ENCODE peak calls at places on chromosome 3, in five cellular contexts. One of them, this sample, is unnamed. For H3K4me1, the result is how much of the 10 kb centered on the place peaks cover.

GRCh38 chr3:143601738-143602480 is 246.4 kb downstream of the SLC9A9 start:
- DNase-seq in upper lobe of left lung: peak
- DNase-seq in PC-3: peak
- DNase-seq in foreskin keratinocyte: peak
- DNase-seq in MM.1S: no peak
- DNase-seq in this sample: no peak

GRCh38 chr3:3461317-3461716 is 281.8 kb upstream of the CRBN start:
- DNase-seq in upper lobe of left lung: no peak
- DNase-seq in PC-3: no peak
- DNase-seq in foreskin keratinocyte: no peak
- DNase-seq in MM.1S: no peak
- DNase-seq in this sample: no peak

GRCh38 chr3:22988566-22988965 is 214.6 kb upstream of the UBE2E2 start:
- DNase-seq in upper lobe of left lung: peak
- DNase-seq in PC-3: no peak
- DNase-seq in foreskin keratinocyte: no peak
- DNase-seq in MM.1S: no peak
- DNase-seq in this sample: no peak

GRCh38 chr3:196341142-196341541 is 3.0 kb upstream of the TM4SF19 start:
- DNase-seq in upper lobe of left lung: no peak
- DNase-seq in PC-3: peak
- DNase-seq in foreskin keratinocyte: peak
- DNase-seq in MM.1S: no peak
- DNase-seq in this sample: no peak

GRCh38 chr3:1093216-1093615 is 392 bp downstream of the CNTN6 start:
- DNase-seq in upper lobe of left lung: no peak
- DNase-seq in PC-3: no peak
- DNase-seq in foreskin keratinocyte: no peak
- DNase-seq in MM.1S: no peak
- DNase-seq in this sample: no peak

GRCh38 chr3:190384241-190384863 is 3.6 kb upstream of the CLDN16 start:
- DNase-seq in upper lobe of left lung: peak
- DNase-seq in PC-3: peak
- DNase-seq in foreskin keratinocyte: peak
- DNase-seq in MM.1S: peak
- DNase-seq in this sample: no peak

GRCh38 chr3:87311309-87311708 is 34.9 kb upstream of the POU1F1 start:
- DNase-seq in upper lobe of left lung: no peak
- DNase-seq in PC-3: peak
- DNase-seq in foreskin keratinocyte: peak
- DNase-seq in MM.1S: no peak
- DNase-seq in this sample: no peak

GRCh38 chr3:134103470-134103869 is 73.7 kb upstream of the SLCO2A1 start:
- DNase-seq in upper lobe of left lung: no peak
- DNase-seq in PC-3: no peak
- DNase-seq in foreskin keratinocyte: no peak
- DNase-seq in MM.1S: no peak
- DNase-seq in this sample: no peak

GRCh38 chr3:123620338-123620737 is 35.5 kb upstream of the HACD2 start:
- DNase-seq in upper lobe of left lung: no peak
- DNase-seq in PC-3: peak
- DNase-seq in foreskin keratinocyte: peak
- DNase-seq in MM.1S: no peak
- DNase-seq in this sample: no peak

DNA sequence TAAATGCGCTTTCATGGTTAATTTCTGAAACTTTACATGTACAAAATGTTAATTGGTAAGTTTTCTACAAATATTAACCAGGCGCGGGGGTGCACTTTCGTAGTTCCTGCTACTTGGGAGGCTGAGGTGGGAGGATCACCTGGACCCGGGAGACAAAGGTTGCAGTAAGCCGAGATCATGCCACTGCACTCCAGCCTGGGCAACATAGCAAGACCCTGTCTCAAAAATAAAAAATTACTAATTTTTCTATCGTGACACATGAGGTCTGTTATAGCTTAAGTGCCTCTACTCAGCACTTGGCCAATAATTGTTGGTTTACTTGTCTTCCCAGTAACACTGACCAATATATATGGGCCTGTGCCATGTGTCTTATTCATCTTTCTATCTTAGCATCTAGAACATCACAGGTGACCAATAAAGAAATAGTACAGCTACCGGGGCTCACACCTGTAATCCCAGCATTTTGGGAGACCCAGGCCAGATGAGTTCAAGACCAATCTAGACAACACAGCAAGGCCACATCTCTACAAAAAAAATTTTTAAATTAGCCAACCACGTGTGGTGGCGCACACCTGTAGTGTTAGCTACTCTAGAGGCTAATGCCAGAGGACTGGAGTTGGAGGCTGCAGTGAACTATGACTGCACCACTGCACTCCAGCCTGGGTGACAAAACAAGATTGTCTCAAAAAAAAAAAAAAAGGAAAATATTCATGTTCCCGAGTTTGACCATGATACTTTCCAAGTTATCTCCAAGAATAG is 6.1 kb downstream of the MSL2 start:
- DNase-seq in upper lobe of left lung: no peak
- DNase-seq in PC-3: no peak
- DNase-seq in foreskin keratinocyte: no peak
- DNase-seq in MM.1S: no peak
- DNase-seq in this sample: no peak
- H3K4me1 ChIP-seq in upper lobe of left lung: half or more
- H3K4me1 ChIP-seq in PC-3: under half
- H3K4me1 ChIP-seq in foreskin keratinocyte: under half
- H3K4me1 ChIP-seq in MM.1S: under half
- H3K4me1 ChIP-seq in this sample: under half

DNA sequence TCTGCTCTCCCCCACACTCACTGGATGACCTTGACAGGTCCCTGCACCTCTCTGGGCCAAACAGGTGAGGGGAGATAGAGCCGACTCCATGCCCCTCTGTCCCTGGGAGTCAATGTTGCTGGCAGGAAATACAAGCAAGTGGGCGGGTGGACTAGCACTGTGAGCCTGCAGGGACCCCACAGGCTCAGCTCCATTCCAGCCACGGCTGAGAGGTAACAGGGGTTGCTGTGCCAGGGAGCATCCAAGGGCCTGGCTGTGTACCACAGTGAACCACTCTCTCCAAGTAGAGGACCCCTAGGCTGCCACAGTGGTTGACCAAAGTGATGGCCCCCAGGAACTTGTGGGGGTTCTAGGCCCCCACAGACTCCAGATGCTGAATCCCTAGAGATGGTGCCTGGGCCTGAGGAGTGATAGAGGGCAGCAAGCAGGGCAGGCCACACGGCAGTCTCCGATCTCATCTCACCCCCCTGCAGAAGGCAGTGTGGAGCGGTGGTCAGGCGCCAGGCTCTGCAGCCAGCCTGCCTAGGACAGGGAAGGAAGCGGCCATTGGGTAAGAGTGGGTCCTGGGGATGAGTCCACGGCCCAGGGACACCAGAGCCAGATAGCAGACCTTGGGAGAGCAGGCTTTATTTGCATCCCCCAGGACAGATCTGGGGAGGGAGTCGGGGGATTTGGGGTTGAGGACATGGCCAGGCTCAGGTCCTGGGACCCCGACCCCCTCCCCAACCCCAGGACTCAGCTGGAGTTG is 3.2 kb downstream of the TNNC1 start:
- DNase-seq in upper lobe of left lung: no peak
- DNase-seq in PC-3: no peak
- DNase-seq in foreskin keratinocyte: no peak
- DNase-seq in MM.1S: no peak
- DNase-seq in this sample: peak
- TF ChIP-seq CTCF in upper lobe of left lung: no peak
- TF ChIP-seq CTCF in PC-3: no peak
- TF ChIP-seq CTCF in foreskin keratinocyte: no peak
- TF ChIP-seq CTCF in MM.1S: no peak
- TF ChIP-seq CTCF in this sample: no peak

DNA sequence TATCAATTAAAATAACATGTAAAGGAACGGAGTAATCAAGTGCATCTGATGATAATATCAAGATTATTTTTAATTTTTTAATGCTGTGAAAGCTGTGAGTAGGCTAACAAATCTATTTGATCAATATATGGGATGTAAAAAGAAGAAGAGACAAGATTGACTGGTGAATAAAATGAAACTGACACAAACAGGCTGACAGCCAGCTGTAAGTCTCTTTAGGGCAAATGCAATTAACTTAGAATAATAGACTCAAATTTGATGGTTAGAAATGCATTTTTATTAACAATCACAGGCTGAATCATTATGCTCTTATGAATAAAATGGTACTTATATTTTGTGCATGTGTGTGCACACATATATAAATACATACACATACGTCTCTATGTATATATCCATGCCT is 68.0 kb downstream of the MDFIC2 start:
- DNase-seq in upper lobe of left lung: no peak
- DNase-seq in PC-3: no peak
- DNase-seq in foreskin keratinocyte: no peak
- DNase-seq in MM.1S: no peak
- DNase-seq in this sample: no peak
- H3K27ac ChIP-seq in upper lobe of left lung: no peak
- H3K27ac ChIP-seq in PC-3: no peak
- H3K27ac ChIP-seq in foreskin keratinocyte: no peak
- H3K27ac ChIP-seq in MM.1S: no peak
- H3K27ac ChIP-seq in this sample: no peak

GRCh38 chr3:114722530-114722929 is 424.6 kb downstream of the ZBTB20 start:
- DNase-seq in upper lobe of left lung: no peak
- DNase-seq in PC-3: no peak
- DNase-seq in foreskin keratinocyte: no peak
- DNase-seq in MM.1S: no peak
- DNase-seq in this sample: no peak

GRCh38 chr3:114721864-114722263 is 425.2 kb downstream of the ZBTB20 start:
- DNase-seq in upper lobe of left lung: no peak
- DNase-seq in PC-3: no peak
- DNase-seq in foreskin keratinocyte: no peak
- DNase-seq in MM.1S: peak
- DNase-seq in this sample: no peak

GRCh38 chr3:114718897-114719208 is 425.0 kb downstream of the TIGIT start:
- DNase-seq in upper lobe of left lung: no peak
- DNase-seq in PC-3: no peak
- DNase-seq in foreskin keratinocyte: no peak
- DNase-seq in MM.1S: no peak
- DNase-seq in this sample: no peak

GRCh38 chr3:114718071-114718896 is 424.5 kb downstream of the TIGIT start:
- DNase-seq in upper lobe of left lung: no peak
- DNase-seq in PC-3: no peak
- DNase-seq in foreskin keratinocyte: no peak
- DNase-seq in MM.1S: no peak
- DNase-seq in this sample: no peak

GRCh38 chr3:114721209-114721608 is 425.9 kb downstream of the ZBTB20 start:
- DNase-seq in upper lobe of left lung: no peak
- DNase-seq in PC-3: no peak
- DNase-seq in foreskin keratinocyte: no peak
- DNase-seq in MM.1S: no peak
- DNase-seq in this sample: no peak
- H3K4me1 ChIP-seq in upper lobe of left lung: under half
- H3K4me1 ChIP-seq in PC-3: under half
- H3K4me1 ChIP-seq in foreskin keratinocyte: under half
- H3K4me1 ChIP-seq in MM.1S: under half
- H3K4me1 ChIP-seq in this sample: under half

DNA sequence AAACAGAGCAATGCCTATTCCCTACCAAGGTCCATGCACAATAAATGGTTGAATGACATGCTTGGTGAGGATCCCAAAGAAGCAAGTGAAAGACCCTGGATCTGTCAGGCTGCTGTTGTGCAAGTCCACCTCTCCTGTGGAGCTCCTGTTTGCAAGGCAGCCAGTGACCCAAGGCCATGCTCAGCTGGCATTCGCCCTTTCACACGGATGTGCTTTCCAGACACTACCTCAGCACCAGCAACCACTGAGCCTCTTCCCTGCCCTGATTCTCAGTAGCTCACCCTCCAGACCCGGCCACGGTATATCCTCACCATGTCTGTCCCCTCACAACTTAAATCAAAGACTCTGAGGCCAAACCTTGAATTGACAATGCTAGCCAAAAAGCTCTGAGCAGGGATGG is 23.3 kb downstream of the WWTR1 start:
- DNase-seq in upper lobe of left lung: no peak
- DNase-seq in PC-3: no peak
- DNase-seq in foreskin keratinocyte: no peak
- DNase-seq in MM.1S: no peak
- DNase-seq in this sample: no peak
- TF ChIP-seq CTCF in upper lobe of left lung: no peak
- TF ChIP-seq CTCF in PC-3: no peak
- TF ChIP-seq CTCF in foreskin keratinocyte: no peak
- TF ChIP-seq CTCF in MM.1S: no peak
- TF ChIP-seq CTCF in this sample: no peak

DNA sequence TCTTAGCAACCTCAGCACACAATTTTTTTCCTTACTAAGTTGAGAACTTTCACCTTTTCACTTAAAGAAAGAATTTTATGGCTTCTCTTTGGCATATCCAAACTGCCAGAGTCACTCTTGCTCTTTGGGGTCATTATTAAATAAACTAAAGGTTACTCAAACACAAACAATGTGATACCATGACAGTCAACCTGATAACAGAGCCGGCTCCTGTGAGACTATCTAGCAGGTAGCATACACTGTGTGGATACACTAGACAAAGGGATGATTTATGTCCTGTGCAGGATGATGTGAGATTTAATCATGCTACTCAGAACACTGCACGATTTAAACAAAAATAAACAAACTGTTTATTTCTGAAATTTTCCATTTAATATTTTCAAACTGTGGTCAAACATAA is 35.6 kb downstream of the LRRFIP2 start:
- DNase-seq in upper lobe of left lung: no peak
- DNase-seq in PC-3: peak
- DNase-seq in foreskin keratinocyte: peak
- DNase-seq in MM.1S: no peak
- DNase-seq in this sample: no peak
- H3K27ac ChIP-seq in upper lobe of left lung: no peak
- H3K27ac ChIP-seq in PC-3: no peak
- H3K27ac ChIP-seq in foreskin keratinocyte: no peak
- H3K27ac ChIP-seq in MM.1S: no peak
- H3K27ac ChIP-seq in this sample: no peak

GRCh38 chr3:67005974-67006373 is 7.9 kb downstream of the KBTBD8 start:
- DNase-seq in upper lobe of left lung: no peak
- DNase-seq in PC-3: no peak
- DNase-seq in foreskin keratinocyte: no peak
- DNase-seq in MM.1S: no peak
- DNase-seq in this sample: no peak
- H3K4me1 ChIP-seq in upper lobe of left lung: under half
- H3K4me1 ChIP-seq in PC-3: under half
- H3K4me1 ChIP-seq in foreskin keratinocyte: under half
- H3K4me1 ChIP-seq in MM.1S: under half
- H3K4me1 ChIP-seq in this sample: under half

This sample was measured in pancreas.